ENCODE peak calls at places on chromosomes 1 and 21, in nine cellular contexts. Z is transverse colon, L is heart left ventricle, O is body of pancreas, E is ovary, K is stomach, P is adrenal gland, S is A549, Y is K562. M is an unnamed sample.

GRCh38 chr1:92567211-92567868 is 80.6 kb upstream of the GFI1 start:
- DNase-seq in P (no peak), O (no peak), E (no peak), S (no peak), K (no peak), Z (no peak), Y (no peak), L (no peak), M (no peak)

GRCh38 chr1:1123581-1124507 is 8.0 kb upstream of the C1orf159 start:
- DNase-seq in E (no peak), O (no peak), Z (peak), K (no peak), L (no peak), P (peak), Y (no peak), S (no peak), M (no peak)

GRCh38 chr1:38452246-38452645 is 405.7 kb upstream of the POU3F1 start:
- DNase-seq in S (no peak), E (no peak), O (no peak), P (no peak), K (no peak), Y (no peak), L (no peak), Z (no peak), M (no peak)

GRCh38 chr1:54376085-54377039 is 29.8 kb downstream of the SSBP3 start:
- DNase-seq in L (no peak), Y (peak), E (no peak), O (no peak), S (no peak), K (no peak), Z (peak), P (peak), M (no peak)

GRCh38 chr1:33295450-33296081 is 25.3 kb downstream of the A3GALT2 start:
- DNase-seq in O (peak), K (peak), Z (peak), E (peak), P (peak), Y (peak), S (peak), L (peak), M (peak)

GRCh38 chr21:33844890-33845205 is 70.8 kb downstream of the ATP5PO start:
- DNase-seq in L (no peak), S (no peak), Y (no peak), Z (no peak), K (no peak), O (no peak), E (no peak), P (no peak), M (no peak)

GRCh38 chr1:100606438-100606837 is 68.5 kb downstream of the GPR88 start:
- DNase-seq in P (peak), K (peak), L (peak), Z (peak), S (no peak), O (peak), Y (no peak), E (peak), M (no peak)

GRCh38 chr1:85290826-85291225 is 14.4 kb upstream of the BCL10 start:
- DNase-seq in P (no peak), L (no peak), O (no peak), Y (no peak), E (no peak), Z (no peak), S (no peak), K (no peak), M (no peak)

GRCh38 chr1:67194209-67194863 is 28.1 kb downstream of the IL23R start:
- DNase-seq in Y (no peak), S (no peak), L (no peak), O (no peak), E (no peak), K (no peak), P (no peak), Z (no peak), M (no peak)

GRCh38 chr1:7991504-7992440 is 30.3 kb downstream of the PARK7 start:
- DNase-seq in K (no peak), E (no peak), Y (no peak), Z (no peak), L (no peak), P (no peak), O (no peak), S (no peak), M (no peak)

GRCh38 chr1:159867322-159868064 is 5.0 kb upstream of the VSIG8 start:
- DNase-seq in Y (no peak), S (no peak), O (peak), L (no peak), P (no peak), K (peak), Z (peak), E (peak), M (no peak)

GRCh38 chr1:23577056-23577985 is 18.0 kb upstream of the ID3 start:
- DNase-seq in Z (no peak), E (peak), K (no peak), P (peak), Y (peak), O (no peak), S (no peak), L (peak), M (no peak)

GRCh38 chr1:170711682-170712081 is 47.8 kb downstream of the PRRX1 start:
- DNase-seq in P (no peak), O (no peak), E (no peak), Y (no peak), L (no peak), K (no peak), S (no peak), Z (no peak), M (no peak)

GRCh38 chr1:162349635-162350330 is 26.9 kb downstream of the SPATA46 start:
- DNase-seq in Z (no peak), K (no peak), S (peak), E (no peak), Y (peak), P (no peak), O (no peak), L (no peak), M (peak)

GRCh38 chr1:226988337-226988672 is 48.2 kb downstream of the COQ8A start:
- DNase-seq in S (no peak), O (no peak), Y (no peak), Z (peak), P (peak), K (peak), L (peak), E (no peak), M (no peak)

DNA sequence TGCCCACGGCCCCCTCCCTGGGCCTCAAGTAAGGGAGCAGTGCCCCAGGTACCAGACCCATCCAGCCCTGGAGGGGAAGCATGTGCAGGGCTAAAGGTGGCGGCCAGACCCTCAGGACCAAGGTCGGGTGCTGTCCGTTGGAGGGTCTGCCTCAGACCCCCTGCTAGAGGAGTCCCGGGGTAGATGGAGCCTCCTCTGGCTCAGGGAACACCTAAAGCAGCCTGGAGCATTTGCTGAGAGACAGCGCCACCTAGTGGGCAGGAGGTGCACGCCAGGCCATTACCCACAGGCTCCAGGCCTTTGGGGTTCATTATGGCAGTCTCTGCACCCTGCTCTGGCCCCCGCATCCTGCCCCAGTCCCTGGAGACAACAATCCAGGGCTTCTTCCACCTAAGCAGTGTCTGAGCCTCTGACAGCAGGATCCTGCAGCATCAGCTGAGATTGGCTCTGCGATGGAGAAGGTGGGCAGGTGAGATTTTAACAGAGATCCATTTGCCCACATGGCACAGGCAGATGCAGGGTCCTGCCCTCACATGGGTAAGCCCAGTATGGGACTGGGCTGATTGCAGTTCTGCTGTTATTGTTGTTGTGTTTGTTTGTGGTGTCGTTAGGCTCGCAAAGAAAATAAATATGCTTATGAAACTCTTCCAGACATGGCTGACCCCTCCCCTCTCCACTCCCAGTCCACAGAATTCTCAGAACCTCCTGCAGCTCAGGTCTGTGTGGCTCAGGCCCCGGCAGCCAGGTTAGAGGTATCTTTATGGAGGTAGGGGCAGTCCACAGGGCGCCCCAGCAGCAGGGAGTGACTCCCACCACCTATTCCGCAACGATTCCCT is 42.4 kb downstream of the CTNNBIP1 start:
- DNase-seq in P (peak), K (peak), L (peak), O (peak), Y (peak), Z (peak), E (peak), S (peak), M (peak)
- TF ChIP-seq POLR2A in P (no peak), K (no peak), L (no peak), O (no peak), Y (no peak), Z (no peak), E (no peak), S (no peak), M (no peak)

DNA sequence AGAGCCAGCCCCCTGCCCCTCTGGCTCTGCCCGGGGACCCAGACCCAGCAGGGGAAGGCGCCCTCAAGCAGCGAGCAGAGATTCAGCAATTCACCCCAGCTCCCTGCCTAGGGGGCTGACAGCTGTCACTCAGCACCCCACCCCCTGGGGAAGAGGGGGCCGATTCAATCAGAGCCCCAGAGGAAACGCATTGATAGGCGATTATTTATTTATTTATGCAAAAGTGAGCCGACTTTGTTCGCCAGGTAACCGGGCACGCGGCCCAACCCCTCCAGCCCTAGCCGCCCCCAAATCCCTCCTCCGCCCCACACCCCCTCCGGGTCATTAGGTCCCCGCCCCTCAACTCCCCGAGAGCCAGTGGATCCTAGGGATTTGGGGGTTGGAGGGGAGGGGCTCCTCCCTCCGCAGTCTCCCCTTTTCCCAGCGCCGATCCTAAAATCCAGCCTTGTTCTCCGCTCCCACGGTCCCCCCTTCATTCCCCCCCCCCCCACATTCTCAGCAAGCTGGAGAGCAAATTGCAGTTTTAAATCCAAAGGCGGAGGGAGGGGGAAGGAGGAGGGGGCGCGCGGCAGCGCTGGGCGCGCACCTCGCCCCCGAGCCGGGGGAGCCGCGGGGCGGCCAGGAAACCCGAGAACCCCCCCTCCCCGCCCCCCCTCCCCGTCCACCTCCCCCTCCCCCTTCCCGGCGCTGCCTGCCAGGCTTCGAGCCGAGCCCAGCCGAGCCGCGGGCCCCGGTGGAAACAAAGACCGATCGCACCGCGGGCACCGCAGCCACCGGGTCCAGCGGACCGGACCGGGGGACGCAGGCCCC is 1.2 kb downstream of the AHDC1 start:
- DNase-seq in K (peak), O (peak), E (peak), S (peak), L (peak), P (peak), Z (peak), Y (peak), M (no peak)
- TF ChIP-seq POLR2A in K (no peak), O (no peak), E (no peak), S (no peak), L (no peak), P (no peak), Z (no peak), Y (no peak), M (no peak)

DNA sequence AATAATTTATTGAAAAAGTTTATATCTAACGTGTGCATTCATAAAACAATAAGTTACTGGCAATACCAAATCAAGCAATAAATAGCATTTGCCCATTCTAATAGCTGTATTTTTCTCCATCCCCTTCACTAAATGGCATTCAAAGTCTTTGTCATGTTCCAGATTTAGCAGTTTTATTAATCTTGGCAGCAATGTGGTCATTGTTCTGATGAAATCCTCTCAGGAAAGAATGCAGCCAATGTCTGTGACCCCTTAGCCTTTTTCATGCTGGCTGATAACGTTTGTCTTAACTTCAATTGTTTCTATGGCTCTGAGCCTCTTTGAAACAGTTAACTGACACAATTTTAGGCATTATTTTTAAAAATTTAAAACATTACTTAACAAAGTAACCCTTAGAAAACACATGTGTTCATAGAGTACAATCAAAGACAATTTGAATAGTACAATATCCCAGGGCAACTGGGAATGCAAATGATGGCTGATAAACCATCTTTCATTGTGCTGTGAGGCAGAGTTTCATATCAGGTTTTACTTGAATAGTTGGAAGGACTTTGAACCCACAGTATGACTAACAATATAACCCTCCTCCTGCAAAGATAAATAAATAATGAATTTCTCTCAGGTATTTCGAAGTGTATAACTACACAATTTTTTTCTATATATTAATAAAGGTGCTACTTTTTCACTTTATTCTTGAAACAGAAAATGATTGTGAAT is 217.5 kb downstream of the LRRIQ3 start:
- DNase-seq in K (no peak), Y (no peak), Z (no peak), O (no peak), S (no peak), E (no peak), P (no peak), L (no peak), M (no peak)
- TF ChIP-seq POLR2A in K (no peak), Y (no peak), Z (no peak), O (no peak), S (no peak), E (no peak), P (no peak), L (no peak), M (no peak)

GRCh38 chr21:25639167-25639921 is at the start of gene JAM2:
- DNase-seq in S (no peak), E (peak), Z (peak), P (peak), L (peak), K (no peak), Y (no peak), O (peak), M (peak)
- TF ChIP-seq POLR2A in S (no peak), E (no peak), Z (no peak), P (no peak), L (no peak), K (no peak), Y (no peak), O (no peak), M (peak)

DNA sequence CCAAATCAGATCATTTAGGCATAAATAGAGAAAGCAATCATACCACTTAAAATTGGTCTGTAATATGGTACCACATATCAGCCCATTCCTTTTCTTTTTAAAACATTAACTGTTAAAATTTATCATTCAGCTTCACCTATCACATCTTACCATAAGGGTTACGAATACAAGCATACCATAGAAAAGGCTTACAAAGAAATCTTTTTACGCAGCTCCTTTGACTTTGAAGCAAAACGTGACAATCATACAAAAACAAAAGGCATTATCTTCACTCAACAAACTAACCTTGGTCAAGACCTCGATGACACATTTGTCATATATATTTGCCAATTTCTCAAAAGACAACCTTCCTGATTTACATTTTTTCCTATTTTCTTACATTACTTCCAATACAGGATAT is 169.0 kb downstream of the SMYD3 start:
- DNase-seq in O (no peak), P (no peak), E (no peak), K (no peak), Z (no peak), Y (no peak), L (no peak), S (no peak), M (no peak)
- TF ChIP-seq POLR2A in O (no peak), P (no peak), E (no peak), K (no peak), Z (no peak), Y (no peak), L (no peak), S (no peak), M (no peak)